ENCODE peak calls at places on chromosomes 2 and 18, in ten cellular contexts. One of them, this sample, is unnamed.

GRCh38 chr2:25041307-25041927 is 459 bp upstream of the EFR3B start:
- DNase-seq in vagina: no peak
- DNase-seq in endothelial cell of umbilical vein: peak
- DNase-seq in astrocyte: no peak
- DNase-seq in cardiac fibroblast: peak
- DNase-seq in BJ: no peak
- DNase-seq in endothelial cell: peak
- DNase-seq in progenitor cell of endocrine pancreas: peak
- DNase-seq in Calu3: peak
- DNase-seq in HCT116: peak
- DNase-seq in this sample: peak

GRCh38 chr2:211495339-211495738 is 938.9 kb downstream of the CPS1 start:
- DNase-seq in vagina: no peak
- DNase-seq in endothelial cell of umbilical vein: no peak
- DNase-seq in astrocyte: no peak
- DNase-seq in cardiac fibroblast: no peak
- DNase-seq in BJ: no peak
- DNase-seq in endothelial cell: no peak
- DNase-seq in progenitor cell of endocrine pancreas: no peak
- DNase-seq in Calu3: no peak
- DNase-seq in HCT116: no peak
- DNase-seq in this sample: no peak

GRCh38 chr18:61398961-61399632 is 65.9 kb downstream of the CDH20 start:
- DNase-seq in vagina: no peak
- DNase-seq in endothelial cell of umbilical vein: peak
- DNase-seq in astrocyte: peak
- DNase-seq in cardiac fibroblast: peak
- DNase-seq in BJ: peak
- DNase-seq in endothelial cell: no peak
- DNase-seq in progenitor cell of endocrine pancreas: no peak
- DNase-seq in Calu3: no peak
- DNase-seq in HCT116: no peak
- DNase-seq in this sample: no peak

GRCh38 chr2:150424361-150424760 is 63.1 kb downstream of the RND3 start:
- DNase-seq in vagina: no peak
- DNase-seq in endothelial cell of umbilical vein: peak
- DNase-seq in astrocyte: no peak
- DNase-seq in cardiac fibroblast: no peak
- DNase-seq in BJ: no peak
- DNase-seq in endothelial cell: no peak
- DNase-seq in progenitor cell of endocrine pancreas: no peak
- DNase-seq in Calu3: no peak
- DNase-seq in HCT116: no peak
- DNase-seq in this sample: no peak

GRCh38 chr2:112645396-112646101 is at the start of gene SLC20A1:
- DNase-seq in vagina: peak
- DNase-seq in endothelial cell of umbilical vein: peak
- DNase-seq in astrocyte: peak
- DNase-seq in cardiac fibroblast: peak
- DNase-seq in BJ: peak
- DNase-seq in endothelial cell: peak
- DNase-seq in progenitor cell of endocrine pancreas: peak
- DNase-seq in Calu3: peak
- DNase-seq in HCT116: peak
- DNase-seq in this sample: peak

GRCh38 chr2:18824915-18825314 is 235.5 kb upstream of the NT5C1B start:
- DNase-seq in vagina: no peak
- DNase-seq in endothelial cell of umbilical vein: no peak
- DNase-seq in astrocyte: no peak
- DNase-seq in cardiac fibroblast: no peak
- DNase-seq in BJ: no peak
- DNase-seq in endothelial cell: no peak
- DNase-seq in progenitor cell of endocrine pancreas: no peak
- DNase-seq in Calu3: no peak
- DNase-seq in HCT116: no peak
- DNase-seq in this sample: no peak

GRCh38 chr2:239181601-239182471 is 219.0 kb downstream of the HDAC4 start:
- DNase-seq in vagina: no peak
- DNase-seq in endothelial cell of umbilical vein: no peak
- DNase-seq in astrocyte: no peak
- DNase-seq in cardiac fibroblast: no peak
- DNase-seq in BJ: no peak
- DNase-seq in endothelial cell: no peak
- DNase-seq in progenitor cell of endocrine pancreas: no peak
- DNase-seq in Calu3: no peak
- DNase-seq in HCT116: no peak
- DNase-seq in this sample: no peak

GRCh38 chr2:112621792-112622527 is 23.8 kb upstream of the SLC20A1 start:
- DNase-seq in vagina: no peak
- DNase-seq in endothelial cell of umbilical vein: no peak
- DNase-seq in astrocyte: peak
- DNase-seq in cardiac fibroblast: peak
- DNase-seq in BJ: peak
- DNase-seq in endothelial cell: no peak
- DNase-seq in progenitor cell of endocrine pancreas: no peak
- DNase-seq in Calu3: no peak
- DNase-seq in HCT116: no peak
- DNase-seq in this sample: no peak

GRCh38 chr2:162123806-162124758 is 28.0 kb downstream of the GCG start:
- DNase-seq in vagina: no peak
- DNase-seq in endothelial cell of umbilical vein: peak
- DNase-seq in astrocyte: no peak
- DNase-seq in cardiac fibroblast: peak
- DNase-seq in BJ: no peak
- DNase-seq in endothelial cell: no peak
- DNase-seq in progenitor cell of endocrine pancreas: no peak
- DNase-seq in Calu3: peak
- DNase-seq in HCT116: peak
- DNase-seq in this sample: no peak

DNA sequence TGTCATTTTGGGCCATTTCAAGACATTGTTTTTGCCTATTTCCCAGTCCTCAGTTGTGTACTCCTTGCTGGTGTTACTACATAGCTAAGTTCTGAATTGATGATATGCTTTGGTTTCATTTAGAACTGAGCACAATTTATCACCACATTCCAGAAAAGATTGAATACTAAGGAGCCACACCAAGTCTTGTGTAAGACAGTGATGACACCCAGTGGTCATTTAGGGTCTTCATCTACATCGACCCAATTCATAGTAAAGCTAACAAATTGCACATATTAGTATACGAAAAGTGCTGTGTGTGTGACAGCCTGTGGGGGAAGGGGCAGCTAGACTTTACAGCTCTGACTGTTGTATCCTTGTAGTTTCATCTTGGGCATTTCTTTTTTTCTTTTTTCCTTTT is 10.9 kb upstream of the DLX2 start:
- DNase-seq in vagina: no peak
- DNase-seq in endothelial cell of umbilical vein: peak
- DNase-seq in astrocyte: peak
- DNase-seq in cardiac fibroblast: peak
- DNase-seq in BJ: no peak
- DNase-seq in endothelial cell: no peak
- DNase-seq in progenitor cell of endocrine pancreas: no peak
- DNase-seq in Calu3: no peak
- DNase-seq in HCT116: no peak
- DNase-seq in this sample: no peak
- TF ChIP-seq CTCF in vagina: peak
- TF ChIP-seq CTCF in endothelial cell of umbilical vein: no peak
- TF ChIP-seq CTCF in astrocyte: peak
- TF ChIP-seq CTCF in cardiac fibroblast: no peak
- TF ChIP-seq CTCF in BJ: peak
- TF ChIP-seq CTCF in endothelial cell: no peak
- TF ChIP-seq CTCF in progenitor cell of endocrine pancreas: no peak
- TF ChIP-seq CTCF in Calu3: no peak
- TF ChIP-seq CTCF in HCT116: peak
- TF ChIP-seq CTCF in this sample: peak

GRCh38 chr2:78992451-78992806 is 33.1 kb upstream of the REG3G start:
- DNase-seq in vagina: no peak
- DNase-seq in endothelial cell of umbilical vein: peak
- DNase-seq in astrocyte: no peak
- DNase-seq in cardiac fibroblast: peak
- DNase-seq in BJ: no peak
- DNase-seq in endothelial cell: peak
- DNase-seq in progenitor cell of endocrine pancreas: peak
- DNase-seq in Calu3: no peak
- DNase-seq in HCT116: no peak
- DNase-seq in this sample: peak
- TF ChIP-seq CTCF in vagina: no peak
- TF ChIP-seq CTCF in endothelial cell of umbilical vein: peak
- TF ChIP-seq CTCF in astrocyte: peak
- TF ChIP-seq CTCF in cardiac fibroblast: peak
- TF ChIP-seq CTCF in BJ: no peak
- TF ChIP-seq CTCF in endothelial cell: peak
- TF ChIP-seq CTCF in progenitor cell of endocrine pancreas: peak
- TF ChIP-seq CTCF in Calu3: no peak
- TF ChIP-seq CTCF in HCT116: no peak
- TF ChIP-seq CTCF in this sample: peak

DNA sequence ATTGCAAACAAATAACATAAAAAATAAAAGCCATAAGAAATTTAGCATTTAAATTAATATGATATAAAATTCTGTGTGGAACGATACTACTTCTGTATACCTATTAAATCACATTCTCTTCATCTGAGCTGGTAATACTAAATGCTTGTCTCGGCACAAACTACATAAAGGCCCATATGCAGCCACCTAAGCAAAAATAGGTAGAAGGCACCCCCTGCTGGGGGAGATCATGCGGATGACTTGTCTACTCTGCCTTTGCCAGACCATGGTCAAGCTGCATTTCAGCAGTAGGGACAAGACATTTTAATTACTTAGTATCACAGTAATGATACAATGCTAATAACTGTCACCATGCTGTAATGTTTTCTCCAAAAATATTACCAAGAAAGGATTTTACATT is 108.0 kb downstream of the CDH19 start:
- DNase-seq in vagina: no peak
- DNase-seq in endothelial cell of umbilical vein: peak
- DNase-seq in astrocyte: peak
- DNase-seq in cardiac fibroblast: peak
- DNase-seq in BJ: no peak
- DNase-seq in endothelial cell: peak
- DNase-seq in progenitor cell of endocrine pancreas: peak
- DNase-seq in Calu3: peak
- DNase-seq in HCT116: no peak
- DNase-seq in this sample: peak
- TF ChIP-seq CTCF in vagina: no peak
- TF ChIP-seq CTCF in endothelial cell of umbilical vein: peak
- TF ChIP-seq CTCF in astrocyte: peak
- TF ChIP-seq CTCF in cardiac fibroblast: peak
- TF ChIP-seq CTCF in BJ: no peak
- TF ChIP-seq CTCF in endothelial cell: peak
- TF ChIP-seq CTCF in progenitor cell of endocrine pancreas: peak
- TF ChIP-seq CTCF in Calu3: peak
- TF ChIP-seq CTCF in HCT116: no peak
- TF ChIP-seq CTCF in this sample: peak

GRCh38 chr2:3001595-3002184 is 375.9 kb downstream of the EIPR1 start:
- DNase-seq in vagina: no peak
- DNase-seq in endothelial cell of umbilical vein: no peak
- DNase-seq in astrocyte: no peak
- DNase-seq in cardiac fibroblast: peak
- DNase-seq in BJ: no peak
- DNase-seq in endothelial cell: no peak
- DNase-seq in progenitor cell of endocrine pancreas: no peak
- DNase-seq in Calu3: peak
- DNase-seq in HCT116: no peak
- DNase-seq in this sample: no peak
- TF ChIP-seq CTCF in vagina: no peak
- TF ChIP-seq CTCF in endothelial cell of umbilical vein: no peak
- TF ChIP-seq CTCF in astrocyte: no peak
- TF ChIP-seq CTCF in cardiac fibroblast: no peak
- TF ChIP-seq CTCF in BJ: no peak
- TF ChIP-seq CTCF in endothelial cell: no peak
- TF ChIP-seq CTCF in progenitor cell of endocrine pancreas: peak
- TF ChIP-seq CTCF in Calu3: no peak
- TF ChIP-seq CTCF in HCT116: no peak
- TF ChIP-seq CTCF in this sample: peak

GRCh38 chr2:209556354-209556961 is 132.6 kb downstream of the MAP2 start:
- DNase-seq in vagina: no peak
- DNase-seq in endothelial cell of umbilical vein: peak
- DNase-seq in astrocyte: peak
- DNase-seq in cardiac fibroblast: peak
- DNase-seq in BJ: no peak
- DNase-seq in endothelial cell: no peak
- DNase-seq in progenitor cell of endocrine pancreas: no peak
- DNase-seq in Calu3: peak
- DNase-seq in HCT116: peak
- DNase-seq in this sample: no peak
- TF ChIP-seq CTCF in vagina: no peak
- TF ChIP-seq CTCF in endothelial cell of umbilical vein: peak
- TF ChIP-seq CTCF in astrocyte: peak
- TF ChIP-seq CTCF in cardiac fibroblast: peak
- TF ChIP-seq CTCF in BJ: peak
- TF ChIP-seq CTCF in endothelial cell: no peak
- TF ChIP-seq CTCF in progenitor cell of endocrine pancreas: peak
- TF ChIP-seq CTCF in Calu3: peak
- TF ChIP-seq CTCF in HCT116: peak
- TF ChIP-seq CTCF in this sample: peak

DNA sequence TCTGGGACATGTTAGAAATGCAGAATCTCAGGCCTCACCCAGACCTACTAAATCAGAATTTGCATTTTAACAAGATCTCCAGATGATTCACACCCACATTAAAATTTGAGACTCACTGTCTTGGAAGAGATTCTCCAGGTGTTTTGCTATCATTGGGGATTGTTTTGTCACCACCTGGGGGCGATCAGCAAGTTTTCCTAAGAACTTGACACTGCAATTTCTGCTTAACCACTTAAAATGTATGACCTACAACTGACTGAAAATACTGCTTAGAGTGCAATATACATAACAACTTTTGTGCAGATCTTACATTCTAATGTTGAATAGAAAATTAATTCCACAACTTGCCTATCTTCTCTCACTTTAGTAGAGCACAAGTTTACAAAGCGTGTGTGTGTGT is 18.9 kb upstream of the ITGA4 start:
- DNase-seq in vagina: no peak
- DNase-seq in endothelial cell of umbilical vein: no peak
- DNase-seq in astrocyte: no peak
- DNase-seq in cardiac fibroblast: no peak
- DNase-seq in BJ: no peak
- DNase-seq in endothelial cell: no peak
- DNase-seq in progenitor cell of endocrine pancreas: no peak
- DNase-seq in Calu3: peak
- DNase-seq in HCT116: peak
- DNase-seq in this sample: no peak
- TF ChIP-seq CTCF in vagina: no peak
- TF ChIP-seq CTCF in endothelial cell of umbilical vein: no peak
- TF ChIP-seq CTCF in astrocyte: no peak
- TF ChIP-seq CTCF in cardiac fibroblast: no peak
- TF ChIP-seq CTCF in BJ: no peak
- TF ChIP-seq CTCF in endothelial cell: no peak
- TF ChIP-seq CTCF in progenitor cell of endocrine pancreas: peak
- TF ChIP-seq CTCF in Calu3: no peak
- TF ChIP-seq CTCF in HCT116: peak
- TF ChIP-seq CTCF in this sample: no peak

This sample was measured in neural crest cell.